ENCODE peak calls at places on chromosome 12, in seven cellular contexts. E is GM23338; H is stimulated activated CD4-positive, alpha-beta T cell treated with anti-CD3 and anti-CD28 coated beads, Interleukin-1b, Interleukin-23, amount 100 ng/mL, for 48 hours; W is right atrium auricular region; L is AG08395; Z is foreskin fibroblast; B is IMR-90. N is an unnamed sample.

GRCh38 chr12:5945071-5946008 is at the start of gene ANO2:
- DNase-seq in E (peak), H (no peak), W (no peak), L (peak), Z (peak), B (no peak), N (peak)

GRCh38 chr12:74530676-74531075 is 7.0 kb upstream of the ATXN7L3B start:
- DNase-seq in E (no peak), H (no peak), W (no peak), L (no peak), Z (no peak), B (no peak), N (no peak)

GRCh38 chr12:121223283-121223946 is 13.5 kb downstream of the P2RX4 start:
- DNase-seq in E (no peak), H (peak), W (no peak), L (no peak), Z (no peak), B (no peak), N (no peak)

GRCh38 chr12:124774054-124774461 is 89.6 kb downstream of the SCARB1 start:
- DNase-seq in E (no peak), H (peak), W (no peak), L (no peak), Z (no peak), B (no peak), N (no peak)

GRCh38 chr12:46472893-46473633 is 100.5 kb upstream of the SLC38A2 start:
- DNase-seq in E (no peak), H (no peak), W (no peak), L (peak), Z (peak), B (peak), N (peak)

GRCh38 chr12:101172316-101172715 is 37.7 kb downstream of the SLC5A8 start:
- DNase-seq in E (peak), H (no peak), W (no peak), L (peak), Z (peak), B (peak), N (peak)

GRCh38 chr12:120194226-120194533 is 335 bp downstream of the GCN1 start:
- DNase-seq in E (no peak), H (no peak), W (no peak), L (no peak), Z (no peak), B (no peak), N (no peak)

GRCh38 chr12:116861331-116861730 is 19.9 kb downstream of the HRK start:
- DNase-seq in E (no peak), H (no peak), W (no peak), L (peak), Z (peak), B (peak), N (peak)

GRCh38 chr12:75868501-75868900 is 163.1 kb downstream of the PHLDA1 start:
- DNase-seq in E (no peak), H (no peak), W (no peak), L (no peak), Z (no peak), B (no peak), N (no peak)

N was measured in left kidney.